ENCODE peak calls at places on chromosomes 12 and 14, in four cellular contexts. S is stimulated activated CD8-positive, alpha-beta memory T cell treated with anti-CD3 and anti-CD28 coated beads, Interleukin-2, amount 100 ng/mL, for 1 hour; U is NCI-H524; V is skeletal muscle cell. H is an unnamed sample.

GRCh38 chr12:68317047-68317667 is 15.0 kb downstream of the MDM1 start:
- DNase-seq in S (peak; percentile 13), U (no peak), V (no peak), H (peak; percentile 3)

GRCh38 chr14:106442857-106443256 is 916.5 kb downstream of the TMEM121 start:
- DNase-seq in S (peak; percentile 21), U (no peak), V (no peak), H (no peak)

GRCh38 chr12:120013659-120014380 is 24.8 kb downstream of the BICDL1 start:
- DNase-seq in S (no peak), U (no peak), V (no peak), H (no peak)

GRCh38 chr12:79982371-79983062 is 47.6 kb upstream of the PPP1R12A start:
- DNase-seq in S (no peak), U (no peak), V (no peak), H (no peak)

GRCh38 chr12:92624236-92624635 is 78.6 kb upstream of the PLEKHG7 start:
- DNase-seq in S (no peak), U (peak; percentile 78), V (no peak), H (no peak)

GRCh38 chr14:100449225-100449987 is 126.3 kb downstream of the SLC25A47 start:
- DNase-seq in S (no peak), U (no peak), V (no peak), H (no peak)

GRCh38 chr12:622420-622819 is 40.8 kb downstream of the NINJ2 start:
- DNase-seq in S (no peak), U (no peak), V (no peak), H (no peak)

GRCh38 chr12:84727964-84728363 is 184.6 kb downstream of the SLC6A15 start:
- DNase-seq in S (no peak), U (peak; percentile 1), V (no peak), H (no peak)

GRCh38 chr14:95055318-95055717 is 102.0 kb downstream of the DICER1 start:
- DNase-seq in S (no peak), U (no peak), V (no peak), H (no peak)

GRCh38 chr12:78914859-78915331 is 50.3 kb downstream of the SYT1 start:
- DNase-seq in S (no peak), U (no peak), V (no peak), H (no peak)

GRCh38 chr14:46322076-46322475 is 329.5 kb downstream of the RPL10L start:
- DNase-seq in S (no peak), U (no peak), V (no peak), H (no peak)

GRCh38 chr14:66070542-66071319 is 415.4 kb upstream of the CCDC196 start:
- DNase-seq in S (peak; percentile 54), U (peak; percentile 53), V (no peak), H (peak; percentile 20)

GRCh38 chr12:90959538-90960139 is 4.7 kb upstream of the CCER1 start:
- DNase-seq in S (no peak), U (peak; percentile 32), V (no peak), H (no peak)

GRCh38 chr14:73850940-73851339 is 691 bp upstream of the PTGR2 start:
- DNase-seq in S (no peak), U (peak; percentile 38), V (no peak), H (no peak)

GRCh38 chr14:77903233-77903632 is 103.3 kb downstream of the ADCK1 start:
- DNase-seq in S (no peak), U (no peak), V (peak; percentile 37), H (no peak)

GRCh38 chr12:108679282-108679681 is 45.6 kb upstream of the SELPLG start:
- DNase-seq in S (no peak), U (no peak), V (no peak), H (no peak)

GRCh38 chr14:20469890-20470858 is 968 bp downstream of the PNP start:
- DNase-seq in S (no peak), U (peak; percentile 70), V (no peak), H (no peak)

GRCh38 chr12:86193931-86194330 is 62.3 kb downstream of the MGAT4C start:
- DNase-seq in S (no peak), U (no peak), V (peak; percentile 10), H (no peak)

GRCh38 chr14:64704743-64705405 is 650 bp downstream of the PLEKHG3 start:
- DNase-seq in S (no peak), U (no peak), V (no peak), H (no peak)

GRCh38 chr12:117069926-117070900 is 29.0 kb downstream of the TESC start:
- DNase-seq in S (no peak), U (no peak), V (no peak), H (no peak)

GRCh38 chr14:70624972-70625371 is 16.7 kb upstream of the TTC9 start:
- DNase-seq in S (no peak), U (no peak), V (no peak), H (no peak)

GRCh38 chr12:104218935-104219334 is 3.4 kb downstream of the TXNRD1 start:
- DNase-seq in S (no peak), U (no peak), V (no peak), H (no peak)

GRCh38 chr14:51019089-51019488 is 74.8 kb upstream of the PYGL start:
- DNase-seq in S (no peak), U (no peak), V (no peak), H (no peak)

GRCh38 chr14:87049886-87050820 is 942.8 kb downstream of the GALC start:
- DNase-seq in S (no peak), U (peak; percentile 39), V (no peak), H (no peak)

GRCh38 chr12:93380480-93381121 is 2.9 kb downstream of the NUDT4 start:
- DNase-seq in S (no peak), U (no peak), V (no peak), H (no peak)

GRCh38 chr12:143964-144649 is 69.8 kb downstream of the SLC6A12 start:
- DNase-seq in S (no peak), U (no peak), V (no peak), H (no peak)

GRCh38 chr12:84056-84455 is 17.5 kb downstream of the IQSEC3 start:
- DNase-seq in S (no peak), U (peak; percentile 70), V (no peak), H (no peak)

GRCh38 chr12:62919827-62920226 is 15.1 kb downstream of the PPM1H start:
- DNase-seq in S (no peak), U (peak; percentile 76), V (peak; percentile 51), H (no peak)

GRCh38 chr12:6996040-6996441 is 22.2 kb downstream of the LPCAT3 start:
- DNase-seq in S (no peak), U (no peak), V (peak; percentile 7), H (no peak)

GRCh38 chr14:42407153-42407552 is 800.5 kb downstream of the LRFN5 start:
- DNase-seq in S (no peak), U (no peak), V (no peak), H (no peak)

GRCh38 chr12:69240625-69240984 is 1.2 kb downstream of the CPSF6 start:
- DNase-seq in S (no peak), U (no peak), V (no peak), H (no peak)

GRCh38 chr14:73492661-73493060 is 1.9 kb downstream of the RIOX1 start:
- DNase-seq in S (no peak), U (no peak), V (no peak), H (no peak)

GRCh38 chr12:9134981-9135628 is 19.4 kb upstream of the A2M start:
- DNase-seq in S (no peak), U (no peak), V (no peak), H (no peak)